ENCODE peak calls at places on chromosomes 13 and 19, in nine cellular contexts. Q is adrenal gland; R is H9; T is activated T-helper 1 cell treated with anti-CD3 and anti-CD28 coated beads, Interleukin-12 subunit alpha, Interleukin-12 subunit beta, Interleukin-2, Interleukin-4 antibody, amounts not matched to agents 30 ng/mL and 10 ng/mL and 1 ng/mL, durations not matched to agents 14 hours and 24 hours and 36 hours; E is posterior cingulate gyrus; W is mucosa of descending colon; M is psoas muscle; B is kidney epithelial cell; O is stimulated activated CD8-positive, alpha-beta memory T cell treated with anti-CD3 and anti-CD28 coated beads, Interleukin-7, amount 100 ng/mL, for 1 hour. P is an unnamed sample.

GRCh38 chr13:31775148-31775547 is 35.8 kb downstream of the RXFP2 start:
- DNase-seq in E (no peak), O (no peak), B (no peak), W (no peak), Q (no peak), R (no peak), M (no peak), T (no peak), P (no peak)

GRCh38 chr19:11766597-11767591 is at the start of gene ZNF441:
- DNase-seq in E (peak), B (peak), T (peak), W (peak), R (peak), O (peak), M (peak), Q (peak), P (peak)

GRCh38 chr19:35063940-35064818 is 22.7 kb downstream of the HPN start:
- DNase-seq in B (peak), Q (no peak), R (no peak), W (no peak), O (no peak), E (no peak), T (no peak), M (no peak), P (no peak)

GRCh38 chr19:51837145-51837544 is 42.2 kb downstream of the FPR3 start:
- DNase-seq in Q (no peak), O (no peak), W (no peak), T (no peak), E (no peak), B (no peak), R (no peak), M (no peak), P (no peak)

GRCh38 chr13:84649853-84650252 is 767.6 kb upstream of the SLITRK1 start:
- DNase-seq in W (no peak), B (no peak), E (no peak), Q (no peak), O (no peak), R (no peak), T (no peak), M (no peak), P (no peak)

GRCh38 chr19:506404-507285 is 652 bp upstream of the TPGS1 start:
- DNase-seq in W (peak), Q (peak), R (peak), M (peak), B (peak), T (peak), O (peak), E (peak), P (peak)

GRCh38 chr13:87671031-87671823 is at the start of gene SLITRK5:
- DNase-seq in E (peak), B (no peak), T (peak), Q (peak), M (peak), W (peak), R (peak), O (peak), P (peak)

GRCh38 chr19:54188224-54188871 is 1.0 kb downstream of the MBOAT7 start:
- DNase-seq in E (no peak), Q (peak), T (peak), W (peak), M (no peak), B (no peak), R (peak), O (peak), P (no peak)

GRCh38 chr19:12065100-12065538 is 588 bp downstream of the ZNF844 start:
- DNase-seq in O (no peak), W (peak), M (peak), T (no peak), B (no peak), Q (peak), R (no peak), E (no peak), P (peak)

GRCh38 chr13:38167164-38167822 is 182.4 kb upstream of the UFM1 start:
- DNase-seq in O (no peak), E (no peak), R (no peak), Q (no peak), M (no peak), T (no peak), B (no peak), W (no peak), P (no peak)

GRCh38 chr19:8680676-8681344 is 17.8 kb downstream of the ACTL9 start:
- DNase-seq in W (no peak), T (no peak), E (no peak), R (no peak), M (no peak), Q (no peak), O (no peak), B (no peak), P (no peak)

P was measured in right cardiac atrium.